ENCODE peak calls at places on chromosomes 12 and 14, in five cellular contexts. R is H7; K is stimulated activated naive CD8-positive, alpha-beta T cell treated with anti-CD3 and anti-CD28 coated beads, Interleukin-15, Interleukin-2, amounts not matched to agents 100 U/mL and 50 U/mL, for 24 hours; P is aorta; J is CD8-positive, alpha-beta T cell. A is an unnamed sample.

GRCh38 chr14:59310644-59311043 is 122.2 kb downstream of the DAAM1 start:
- DNase-seq in R (no peak), K (no peak), P (no peak), J (no peak), A (no peak)

GRCh38 chr12:4813741-4814140 is 93.5 kb downstream of the GALNT8 start:
- DNase-seq in R (no peak), K (no peak), P (no peak), J (no peak), A (no peak)

GRCh38 chr12:8957561-8957960 is 8.1 kb upstream of the M6PR start:
- DNase-seq in R (no peak), K (no peak), P (no peak), J (no peak), A (no peak)

GRCh38 chr12:52200783-52201519 is 9.1 kb upstream of the KRT80 start:
- DNase-seq in R (peak), K (no peak), P (peak), J (no peak), A (no peak)

GRCh38 chr14:103125098-103126070 is 2.1 kb downstream of the TNFAIP2 start:
- DNase-seq in R (peak), K (no peak), P (peak), J (no peak), A (no peak)

GRCh38 chr14:24185741-24186140 is 2.9 kb downstream of the IPO4 start:
- DNase-seq in R (no peak), K (no peak), P (peak), J (no peak), A (no peak)

GRCh38 chr12:53102883-53103807 is at the start of gene SOAT2:
- DNase-seq in R (no peak), K (peak), P (peak), J (peak), A (no peak)

GRCh38 chr12:88753707-88754106 is 173.4 kb upstream of the KITLG start:
- DNase-seq in R (no peak), K (no peak), P (no peak), J (no peak), A (peak)

GRCh38 chr14:51806026-51806590 is 54.3 kb upstream of the GNG2 start:
- DNase-seq in R (no peak), K (no peak), P (no peak), J (no peak), A (no peak)

GRCh38 chr14:73339846-73340565 is 102.7 kb downstream of the PAPLN start:
- DNase-seq in R (no peak), K (no peak), P (no peak), J (no peak), A (no peak)

GRCh38 chr14:85118274-85118673 is 411.7 kb upstream of the FLRT2 start:
- DNase-seq in R (no peak), K (no peak), P (no peak), J (no peak), A (no peak)

GRCh38 chr14:63962896-63963295 is 110.1 kb downstream of the SYNE2 start:
- DNase-seq in R (no peak), K (no peak), P (no peak), J (no peak), A (no peak)

GRCh38 chr14:67694791-67695393 is 672 bp downstream of the RDH11 start:
- DNase-seq in R (peak), K (peak), P (peak), J (peak), A (peak)

GRCh38 chr12:103887738-103888137 is 42.5 kb upstream of the HSP90B1 start:
- DNase-seq in R (no peak), K (no peak), P (no peak), J (no peak), A (no peak)

GRCh38 chr14:91367173-91368171 is 50.1 kb downstream of the CCDC88C start:
- DNase-seq in R (no peak), K (peak), P (no peak), J (no peak), A (peak)

GRCh38 chr12:89370850-89371249 is 18.5 kb upstream of the DUSP6 start:
- DNase-seq in R (no peak), K (no peak), P (no peak), J (no peak), A (no peak)

GRCh38 chr14:72632727-72633126 is 261.2 kb downstream of the DPF3 start:
- DNase-seq in R (no peak), K (no peak), P (no peak), J (no peak), A (no peak)

GRCh38 chr12:15887043-15887817 is 5.0 kb downstream of the STRAP start:
- DNase-seq in R (no peak), K (no peak), P (no peak), J (no peak), A (no peak)

GRCh38 chr12:53048780-53049401 is 974 bp upstream of the TNS2 start:
- DNase-seq in R (peak), K (no peak), P (peak), J (no peak), A (peak)

GRCh38 chr12:107948675-107949074 is 174.2 kb downstream of the ASCL4 start:
- DNase-seq in R (no peak), K (no peak), P (no peak), J (no peak), A (no peak)

GRCh38 chr14:93967637-93968250 is 8.6 kb downstream of the ASB2 start:
- DNase-seq in R (no peak), K (no peak), P (no peak), J (no peak), A (no peak)